ENCODE peak calls at places on chromosomes 11 and 22, in five cellular contexts. U, D, C, B and N are unnamed samples.

GRCh38 chr22:42553475-42554361 is at the start of gene SERHL2:
- DNase-seq in U (peak), D (peak), C (peak), B (peak), N (peak)

GRCh38 chr11:73189315-73189714 is 28.8 kb upstream of the P2RY2 start:
- DNase-seq in U (peak), D (no peak), C (no peak), B (peak), N (no peak)

GRCh38 chr22:22536515-22536914 is 16.4 kb upstream of the ZNF280A start:
- DNase-seq in U (no peak), D (no peak), C (no peak), B (no peak), N (no peak)

GRCh38 chr11:69483170-69483569 is 1.7 kb downstream of the LINC01488 start:
- DNase-seq in U (no peak), D (no peak), C (no peak), B (no peak), N (no peak)

GRCh38 chr11:18650353-18650752 is 16.2 kb upstream of the SPTY2D1 start:
- DNase-seq in U (no peak), D (no peak), C (no peak), B (no peak), N (no peak)

GRCh38 chr11:1640076-1640946 is 10.7 kb downstream of the KRTAP5-5 start:
- DNase-seq in U (no peak), D (peak), C (no peak), B (peak), N (no peak)

GRCh38 chr11:109960831-109961230 is 132.4 kb upstream of the ZC3H12C start:
- DNase-seq in U (peak), D (peak), C (no peak), B (no peak), N (peak)

GRCh38 chr22:23411739-23412138 is 168.4 kb downstream of the IGLL1 start:
- DNase-seq in U (no peak), D (no peak), C (no peak), B (no peak), N (no peak)

GRCh38 chr11:109733245-109733644 is 311.3 kb downstream of the C11orf87 start:
- DNase-seq in U (no peak), D (peak), C (no peak), B (no peak), N (no peak)

GRCh38 chr11:118916842-118917388 is 8.8 kb downstream of the BCL9L start:
- DNase-seq in U (no peak), D (peak), C (peak), B (peak), N (peak)

GRCh38 chr11:113274708-113275582 is 39.4 kb upstream of the TTC12 start:
- DNase-seq in U (no peak), D (no peak), C (no peak), B (no peak), N (peak)

GRCh38 chr11:61298663-61299244 is 3.6 kb upstream of the VWCE start:
- DNase-seq in U (no peak), D (no peak), C (no peak), B (no peak), N (no peak)

GRCh38 chr11:103794262-103794661 is 242.2 kb upstream of the DDI1 start:
- DNase-seq in U (no peak), D (peak), C (no peak), B (no peak), N (peak)

GRCh38 chr22:43274595-43275240 is 68.5 kb downstream of the SCUBE1 start:
- DNase-seq in U (no peak), D (no peak), C (no peak), B (no peak), N (no peak)

GRCh38 chr11:73391665-73392064 is 15.5 kb downstream of the RELT start:
- DNase-seq in U (no peak), D (no peak), C (no peak), B (no peak), N (no peak)

GRCh38 chr11:38315151-38315550 is 1717.1 kb upstream of the RAG2 start:
- DNase-seq in U (no peak), D (no peak), C (peak), B (no peak), N (peak)

GRCh38 chr22:43186272-43187170 is at the start of gene TTLL12:
- DNase-seq in U (peak), D (peak), C (peak), B (peak), N (peak)

GRCh38 chr11:59668188-59668949 is 468 bp downstream of the PATL1 start:
- DNase-seq in U (peak), D (peak), C (peak), B (peak), N (peak)

GRCh38 chr22:27195104-27195503 is 537.7 kb downstream of the MIAT start:
- DNase-seq in U (no peak), D (no peak), C (no peak), B (no peak), N (no peak)

GRCh38 chr22:27192135-27192900 is 534.9 kb downstream of the MIAT start:
- DNase-seq in U (no peak), D (no peak), C (no peak), B (no peak), N (no peak)

GRCh38 chr22:27193636-27194035 is 536.2 kb downstream of the MIAT start:
- DNase-seq in U (no peak), D (no peak), C (no peak), B (no peak), N (no peak)

GRCh38 chr22:27194096-27194748 is 536.8 kb downstream of the MIAT start:
- DNase-seq in U (no peak), D (no peak), C (peak), B (no peak), N (no peak)

GRCh38 chr22:27193215-27193614 is 535.8 kb downstream of the MIAT start:
- DNase-seq in U (no peak), D (no peak), C (no peak), B (no peak), N (no peak)
- H3K4me3 ChIP-seq in U (no peak), D (no peak), C (no peak), B (no peak), N (no peak)

DNA sequence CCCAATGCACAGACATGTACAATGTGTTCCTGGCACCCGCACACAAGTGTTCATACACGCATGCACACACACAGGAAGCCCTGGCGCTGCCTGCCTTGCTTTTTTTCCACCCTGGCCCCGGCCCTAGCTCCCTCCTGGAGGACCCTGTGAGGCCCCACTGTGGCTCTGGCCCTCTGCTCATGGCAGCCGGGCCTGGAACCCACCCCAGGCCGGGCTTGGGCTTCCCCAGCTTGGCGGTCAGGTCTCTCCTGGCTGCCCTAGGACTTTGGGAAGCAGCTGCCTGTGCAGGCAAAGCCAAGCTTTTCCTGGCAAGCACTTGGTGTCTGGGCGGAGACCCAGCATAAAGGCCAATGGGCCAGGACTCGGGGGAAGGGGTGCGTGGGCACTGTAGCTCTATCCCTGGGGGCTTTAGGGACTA is 30.5 kb downstream of the CD82 start:
- DNase-seq in U (no peak), D (peak), C (no peak), B (peak), N (no peak)
- TF ChIP-seq CTCF in U (no peak), D (no peak), C (no peak), B (no peak), N (no peak)

GRCh38 chr11:9613118-9613829 is 39.8 kb downstream of the WEE1 start:
- DNase-seq in U (peak), D (peak), C (peak), B (peak), N (peak)
- H3K4me3 ChIP-seq in U (peak), D (peak), C (peak), B (peak), N (peak)

GRCh38 chr11:120814531-120815259 is 209.2 kb upstream of the TBCEL start:
- DNase-seq in U (no peak), D (no peak), C (no peak), B (no peak), N (no peak)

GRCh38 chr11:120817131-120817530 is 206.8 kb upstream of the TBCEL start:
- DNase-seq in U (no peak), D (no peak), C (no peak), B (no peak), N (no peak)

GRCh38 chr11:120816711-120817110 is 207.2 kb upstream of the TBCEL start:
- DNase-seq in U (no peak), D (no peak), C (no peak), B (no peak), N (no peak)

GRCh38 chr11:120816176-120816575 is 207.7 kb upstream of the TBCEL start:
- DNase-seq in U (no peak), D (no peak), C (no peak), B (no peak), N (no peak)

GRCh38 chr11:120815260-120816100 is 208.4 kb upstream of the TBCEL start:
- DNase-seq in U (no peak), D (no peak), C (no peak), B (no peak), N (no peak)
- TF ChIP-seq CTCF in U (no peak), D (no peak), C (no peak), B (no peak), N (no peak)

DNA sequence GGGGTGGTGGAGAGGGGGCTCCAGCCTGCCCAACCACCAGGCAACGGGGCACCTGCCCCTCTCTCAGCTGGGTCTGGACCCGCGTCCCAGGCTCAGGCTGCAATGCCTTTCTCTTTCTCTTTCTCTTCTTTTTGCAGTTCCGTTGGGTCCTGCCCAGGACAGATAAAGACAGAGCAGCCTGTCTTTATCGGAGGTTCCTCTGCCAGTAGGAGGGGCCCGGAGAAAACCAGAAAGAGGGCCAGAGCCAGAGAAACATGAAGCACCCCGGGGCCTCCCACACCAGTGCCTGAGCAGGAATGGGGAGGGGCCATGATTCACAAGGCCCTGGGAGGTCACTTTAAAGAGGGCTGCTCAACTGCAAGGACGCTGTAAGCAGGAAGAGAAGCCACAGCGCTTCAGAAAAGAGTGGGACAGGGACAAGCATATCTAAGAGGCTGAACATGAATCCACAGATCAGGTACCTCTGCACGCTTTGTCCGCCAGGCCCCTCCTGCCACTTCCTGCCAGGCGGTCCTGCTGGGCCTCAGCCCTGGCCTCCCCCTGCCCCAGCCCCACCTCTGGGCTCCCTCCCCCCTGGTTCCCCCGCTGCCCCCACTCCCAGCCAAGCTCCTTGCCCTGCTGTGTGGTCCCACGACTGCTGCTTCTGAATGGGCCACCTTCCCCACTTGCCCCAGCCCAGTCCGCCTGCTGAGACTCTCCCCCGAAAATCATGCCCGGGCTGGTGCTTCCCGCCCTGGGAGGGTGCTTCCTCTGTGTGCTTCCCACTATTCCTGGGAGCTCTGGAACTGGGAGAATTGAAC is at the start of gene APOBEC3C:
- DNase-seq in U (peak), D (peak), C (peak), B (peak), N (peak)
- H3K4me3 ChIP-seq in U (peak), D (peak), C (peak), B (peak), N (peak)

GRCh38 chr11:125164422-125165110 is at the start of gene PKNOX2:
- DNase-seq in U (peak), D (peak), C (peak), B (peak), N (peak)
- TF ChIP-seq CTCF in U (peak), D (peak), C (peak), B (peak), N (peak)

GRCh38 chr11:10511046-10511711 is 29.8 kb downstream of the RNF141 start:
- DNase-seq in U (no peak), D (no peak), C (no peak), B (no peak), N (no peak)
- H3K4me3 ChIP-seq in U (no peak), D (no peak), C (no peak), B (no peak), N (no peak)